ENCODE peak calls at places on chromosomes 3 and 15, in four cellular contexts. One of them, this sample, is unnamed.

GRCh38 chr15:92882697-92883642 is 17.2 kb upstream of the CHD2 start:
- DNase-seq in endodermal cell: no peak
- DNase-seq in OCI-LY7: peak; percentile 56
- DNase-seq in CD8-positive, alpha-beta memory T cell: no peak
- DNase-seq in this sample: no peak

GRCh38 chr3:181213347-181213746 is 223.8 kb upstream of the DNAJC19 start:
- DNase-seq in CD8-positive, alpha-beta memory T cell: no peak
- DNase-seq in OCI-LY7: no peak
- DNase-seq in endodermal cell: no peak
- DNase-seq in this sample: no peak

GRCh38 chr3:45593708-45594601 is 596 bp upstream of the LIMD1 start:
- DNase-seq in CD8-positive, alpha-beta memory T cell: peak; percentile 72
- DNase-seq in OCI-LY7: peak; percentile 80
- DNase-seq in endodermal cell: peak; percentile 92
- DNase-seq in this sample: peak; percentile 74

GRCh38 chr3:178436773-178437172 is 99.5 kb upstream of the KCNMB2 start:
- DNase-seq in endodermal cell: no peak
- DNase-seq in OCI-LY7: peak; percentile 52
- DNase-seq in CD8-positive, alpha-beta memory T cell: no peak
- DNase-seq in this sample: no peak

GRCh38 chr15:80462111-80462510 is 57.9 kb downstream of the ARNT2 start:
- DNase-seq in endodermal cell: no peak
- DNase-seq in CD8-positive, alpha-beta memory T cell: no peak
- DNase-seq in OCI-LY7: no peak
- DNase-seq in this sample: no peak

GRCh38 chr3:13073042-13073906 is at the start of gene IQSEC1:
- DNase-seq in CD8-positive, alpha-beta memory T cell: peak; percentile 77
- DNase-seq in endodermal cell: peak; percentile 89
- DNase-seq in OCI-LY7: peak; percentile 93
- DNase-seq in this sample: peak; percentile 69

GRCh38 chr3:71072288-71072687 is 511.2 kb downstream of the FOXP1 start:
- DNase-seq in endodermal cell: no peak
- DNase-seq in CD8-positive, alpha-beta memory T cell: no peak
- DNase-seq in OCI-LY7: no peak
- DNase-seq in this sample: no peak

GRCh38 chr3:78887608-78888011 is 880.2 kb downstream of the ROBO1 start:
- DNase-seq in OCI-LY7: no peak
- DNase-seq in endodermal cell: no peak
- DNase-seq in CD8-positive, alpha-beta memory T cell: no peak
- DNase-seq in this sample: no peak

GRCh38 chr3:174812172-174812862 is 46.8 kb upstream of the NAALADL2 start:
- DNase-seq in OCI-LY7: no peak
- DNase-seq in CD8-positive, alpha-beta memory T cell: no peak
- DNase-seq in endodermal cell: no peak
- DNase-seq in this sample: no peak

GRCh38 chr15:40309344-40309862 is 1.7 kb upstream of the PLCB2 start:
- DNase-seq in endodermal cell: no peak
- DNase-seq in OCI-LY7: no peak
- DNase-seq in CD8-positive, alpha-beta memory T cell: no peak
- DNase-seq in this sample: no peak

GRCh38 chr15:92391640-92392039 is 2.0 kb upstream of the ST8SIA2 start:
- DNase-seq in endodermal cell: peak; percentile 83
- DNase-seq in CD8-positive, alpha-beta memory T cell: no peak
- DNase-seq in OCI-LY7: peak; percentile 18
- DNase-seq in this sample: no peak

DNA sequence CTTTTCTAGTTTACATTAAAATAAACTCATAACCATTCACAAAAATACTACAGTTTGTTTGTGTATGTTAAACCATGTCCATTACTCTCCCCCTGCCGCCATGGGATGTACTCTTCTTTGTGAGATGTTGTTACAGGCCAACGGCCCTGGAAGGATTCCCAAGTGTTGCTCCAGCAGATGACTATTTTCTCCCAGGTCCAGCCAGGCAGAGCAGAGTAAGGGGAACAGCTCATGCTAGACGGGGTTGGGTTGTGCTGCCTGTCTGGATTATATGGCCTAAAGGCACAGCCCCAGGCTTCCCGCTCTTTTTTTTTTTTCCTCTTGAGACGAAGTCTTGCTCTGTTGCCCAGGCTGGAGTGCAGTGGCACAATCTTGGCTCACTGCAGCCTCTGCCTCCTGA is 24.5 kb upstream of the SLCO2A1 start:
- DNase-seq in OCI-LY7: no peak
- DNase-seq in CD8-positive, alpha-beta memory T cell: no peak
- DNase-seq in endodermal cell: peak; percentile 16
- DNase-seq in this sample: no peak
- H3K27ac ChIP-seq in OCI-LY7: no peak overlapping the region
- H3K27ac ChIP-seq in CD8-positive, alpha-beta memory T cell: no peak overlapping the region
- H3K27ac ChIP-seq in endodermal cell: no peak overlapping the region
- H3K27ac ChIP-seq in this sample: no peak overlapping the region

DNA sequence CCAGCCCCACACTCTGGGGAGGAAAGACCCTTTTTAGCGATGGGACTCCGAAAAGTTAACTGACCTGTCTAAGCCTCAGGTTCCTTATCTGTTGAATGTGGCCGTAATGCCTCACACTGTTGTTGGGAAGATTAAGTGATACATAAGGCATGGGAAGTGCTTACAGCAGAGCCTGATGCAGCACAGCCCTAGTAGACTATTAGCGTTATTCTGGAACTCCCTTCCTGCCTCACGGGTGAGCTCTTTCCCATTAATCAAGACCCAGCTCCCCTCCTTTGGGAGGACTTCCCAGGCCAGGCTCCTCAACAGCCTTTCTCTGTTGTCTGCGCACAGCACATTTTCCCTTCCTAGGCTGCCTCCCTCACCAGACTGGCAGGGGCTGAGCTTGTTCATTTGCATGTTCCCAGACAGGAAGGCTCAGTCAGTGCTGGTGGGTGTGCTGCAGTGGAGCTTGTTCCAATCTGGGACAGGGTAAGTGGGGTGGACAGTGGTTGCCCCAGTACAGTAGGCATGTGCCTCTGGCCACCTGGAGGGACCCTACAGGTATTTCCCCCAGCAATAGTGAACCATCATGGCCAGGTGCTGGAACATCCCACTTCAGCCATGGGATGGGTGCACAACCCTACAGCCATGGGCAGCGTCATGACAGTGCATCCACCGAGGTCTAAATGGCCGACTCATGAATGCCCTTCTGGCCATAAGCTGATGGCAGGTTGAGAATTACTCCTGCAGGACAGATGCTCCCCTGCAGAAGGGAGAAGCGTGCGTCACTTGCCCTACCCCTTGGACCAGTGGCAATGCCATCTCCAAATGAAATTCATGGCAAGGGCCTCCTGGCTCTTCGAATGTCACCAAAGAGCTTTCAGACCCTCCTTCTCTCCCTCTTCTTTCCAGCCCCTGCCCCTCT is 5.8 kb upstream of the PSTPIP1 start:
- DNase-seq in CD8-positive, alpha-beta memory T cell: no peak
- DNase-seq in endodermal cell: no peak
- DNase-seq in OCI-LY7: no peak
- DNase-seq in this sample: no peak
- H3K27ac ChIP-seq in CD8-positive, alpha-beta memory T cell: no peak overlapping the region
- H3K27ac ChIP-seq in endodermal cell: no peak overlapping the region
- H3K27ac ChIP-seq in OCI-LY7: no peak overlapping the region
- H3K27ac ChIP-seq in this sample: no peak overlapping the region

GRCh38 chr3:30354972-30355371 is 251.4 kb upstream of the TGFBR2 start:
- DNase-seq in CD8-positive, alpha-beta memory T cell: no peak
- DNase-seq in OCI-LY7: no peak
- DNase-seq in endodermal cell: no peak
- DNase-seq in this sample: no peak

GRCh38 chr3:30354513-30354912 is 251.9 kb upstream of the TGFBR2 start:
- DNase-seq in endodermal cell: no peak
- DNase-seq in OCI-LY7: no peak
- DNase-seq in CD8-positive, alpha-beta memory T cell: no peak
- DNase-seq in this sample: no peak

GRCh38 chr3:30355622-30356021 is 250.8 kb upstream of the TGFBR2 start:
- DNase-seq in CD8-positive, alpha-beta memory T cell: no peak
- DNase-seq in endodermal cell: no peak
- DNase-seq in OCI-LY7: peak; percentile 10
- DNase-seq in this sample: no peak

GRCh38 chr3:30352919-30353318 is 253.5 kb upstream of the TGFBR2 start:
- DNase-seq in OCI-LY7: no peak
- DNase-seq in endodermal cell: no peak
- DNase-seq in CD8-positive, alpha-beta memory T cell: no peak
- DNase-seq in this sample: no peak

GRCh38 chr3:30353711-30354467 is 252.5 kb upstream of the TGFBR2 start:
- DNase-seq in OCI-LY7: peak; percentile 68
- DNase-seq in endodermal cell: no peak
- DNase-seq in CD8-positive, alpha-beta memory T cell: peak; percentile 86
- DNase-seq in this sample: no peak
- H3K27ac ChIP-seq in OCI-LY7: peak overlapping the region; percentile 3
- H3K27ac ChIP-seq in endodermal cell: no peak overlapping the region
- H3K27ac ChIP-seq in CD8-positive, alpha-beta memory T cell: no peak overlapping the region
- H3K27ac ChIP-seq in this sample: no peak overlapping the region

DNA sequence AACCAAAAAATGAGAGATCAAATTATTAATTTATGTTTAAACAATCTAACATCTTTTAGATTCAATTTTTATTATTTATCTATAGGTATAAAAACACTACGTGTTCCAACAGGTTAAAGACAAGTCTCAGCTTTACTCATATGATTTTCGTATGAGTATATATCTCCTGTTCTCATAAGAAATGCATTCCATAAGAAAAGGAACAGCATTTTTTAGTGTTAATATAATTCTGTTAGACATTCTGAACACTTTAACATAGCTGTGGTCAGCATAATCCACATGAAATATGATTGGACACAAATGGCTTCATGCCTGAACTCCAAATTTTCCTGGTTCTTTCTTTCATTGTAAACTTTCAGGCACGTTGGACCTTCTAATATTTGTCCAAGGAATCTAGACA is 1122.0 kb upstream of the ALCAM start:
- DNase-seq in CD8-positive, alpha-beta memory T cell: no peak
- DNase-seq in OCI-LY7: no peak
- DNase-seq in endodermal cell: no peak
- DNase-seq in this sample: no peak
- H3K27ac ChIP-seq in CD8-positive, alpha-beta memory T cell: no peak overlapping the region
- H3K27ac ChIP-seq in OCI-LY7: no peak overlapping the region
- H3K27ac ChIP-seq in endodermal cell: no peak overlapping the region
- H3K27ac ChIP-seq in this sample: no peak overlapping the region

DNA sequence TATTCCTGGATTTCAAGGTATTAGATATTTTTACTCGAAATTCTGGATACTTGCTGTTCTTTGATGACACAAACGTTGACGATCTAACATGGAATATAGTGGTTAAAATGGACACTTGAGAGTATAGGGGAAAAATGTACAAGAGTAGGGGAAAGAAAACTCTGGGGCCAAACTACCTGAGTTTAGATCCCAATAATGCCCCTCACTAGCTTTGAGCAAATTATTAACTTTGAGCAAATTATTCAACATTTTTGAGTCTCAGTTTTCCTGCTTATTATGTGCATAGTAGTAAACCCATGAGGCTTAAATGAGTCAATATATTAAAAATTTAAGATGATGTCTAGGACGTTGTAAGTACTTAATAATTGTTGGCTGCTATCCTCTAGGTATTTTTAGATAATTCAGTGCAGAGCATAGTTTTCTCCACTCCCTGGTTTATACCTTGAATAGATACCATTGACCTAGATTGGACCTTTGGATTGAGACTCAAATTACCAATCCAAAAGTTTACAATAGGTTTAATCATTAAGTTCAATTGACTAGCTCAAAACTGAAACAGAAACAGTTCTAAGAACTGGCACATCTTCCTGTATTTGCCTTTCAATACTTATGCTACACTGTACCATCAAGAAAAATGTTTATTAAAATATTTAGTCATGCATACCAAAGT is 4.5 kb downstream of the ADGRG7 start:
- DNase-seq in OCI-LY7: no peak
- DNase-seq in endodermal cell: no peak
- DNase-seq in CD8-positive, alpha-beta memory T cell: no peak
- DNase-seq in this sample: no peak
- H3K27ac ChIP-seq in OCI-LY7: no peak overlapping the region
- H3K27ac ChIP-seq in endodermal cell: no peak overlapping the region
- H3K27ac ChIP-seq in CD8-positive, alpha-beta memory T cell: no peak overlapping the region
- H3K27ac ChIP-seq in this sample: no peak overlapping the region

GRCh38 chr3:116759316-116759715 is 49.7 kb downstream of the TUSC7 start:
- DNase-seq in OCI-LY7: no peak
- DNase-seq in endodermal cell: no peak
- DNase-seq in CD8-positive, alpha-beta memory T cell: no peak
- DNase-seq in this sample: no peak

GRCh38 chr3:116757310-116757709 is 47.7 kb downstream of the TUSC7 start:
- DNase-seq in endodermal cell: no peak
- DNase-seq in OCI-LY7: no peak
- DNase-seq in CD8-positive, alpha-beta memory T cell: no peak
- DNase-seq in this sample: no peak
- H3K27ac ChIP-seq in endodermal cell: no peak overlapping the region
- H3K27ac ChIP-seq in OCI-LY7: no peak overlapping the region
- H3K27ac ChIP-seq in CD8-positive, alpha-beta memory T cell: no peak overlapping the region
- H3K27ac ChIP-seq in this sample: no peak overlapping the region

This sample was measured in substantia nigra.